ENCODE peak calls at places on chromosome 11, in four cellular contexts. O, L, I and K are unnamed samples.
A peak's percentile ranks its signal among the peaks of the same experiment; 100 is the strongest.

GRCh38 chr11:93537022-93537421 is 6.2 kb downstream of the SMCO4 start:
- DNase-seq in I (no peak), O (no peak), L (no peak), K (no peak)

GRCh38 chr11:66012946-66013761 is 1.3 kb downstream of the CST6 start:
- DNase-seq in L (no peak), O (no peak), I (no peak), K (no peak)

GRCh38 chr11:44837650-44838049 is 110.9 kb downstream of the TSPAN18 start:
- DNase-seq in I (no peak), L (peak; percentile 40), O (no peak), K (no peak)

GRCh38 chr11:105701098-105701497 is 91.2 kb downstream of the GRIA4 start:
- DNase-seq in O (no peak), I (no peak), L (no peak), K (no peak)

GRCh38 chr11:12723410-12724297 is 49.4 kb downstream of the TEAD1 start:
- DNase-seq in O (no peak), I (no peak), L (no peak), K (no peak)

GRCh38 chr11:65555693-65556231 is 2.4 kb downstream of the LTBP3 start:
- DNase-seq in O (no peak), I (no peak), L (peak; percentile 88), K (no peak)

GRCh38 chr11:104343578-104343977 is 179.6 kb upstream of the PDGFD start:
- DNase-seq in O (no peak), L (no peak), I (no peak), K (no peak)

GRCh38 chr11:67434395-67434881 is 3.0 kb downstream of the PTPRCAP start:
- DNase-seq in L (no peak), O (no peak), I (no peak), K (no peak)

GRCh38 chr11:57597971-57598830 is 716 bp downstream of the SERPING1 start:
- DNase-seq in O (no peak), I (peak; percentile 20), L (no peak), K (no peak)

GRCh38 chr11:19290356-19290755 is 49.6 kb upstream of the E2F8 start:
- DNase-seq in I (no peak), O (no peak), L (no peak), K (no peak)

GRCh38 chr11:79670846-79671245 is 230.0 kb upstream of the TENM4 start:
- DNase-seq in L (no peak), O (no peak), I (no peak), K (no peak)

GRCh38 chr11:94799726-94800125 is 31.6 kb downstream of the AMOTL1 start:
- DNase-seq in O (no peak), L (no peak), I (no peak), K (no peak)

GRCh38 chr11:33109242-33109641 is 52.0 kb downstream of the CSTF3 start:
- DNase-seq in O (no peak), I (no peak), L (no peak), K (no peak)